ENCODE peak calls at places on chromosomes 6 and 20, in six cellular contexts. Z is aorta, M is astrocyte, O is GM12865, S is NCI-H1436 treated with DMSO at 0.1 percent for 48 hours, J is GDM1. P is an unnamed sample.

GRCh38 chr20:17809714-17810631 is 110.2 kb downstream of the BANF2 start:
- DNase-seq in Z (no peak), M (no peak), O (no peak), S (no peak), J (no peak), P (peak)

GRCh38 chr6:139801571-139802321 is 427.3 kb upstream of the CITED2 start:
- DNase-seq in Z (no peak), M (peak), O (no peak), S (no peak), J (no peak), P (peak)

GRCh38 chr6:151534576-151534975 is 40.8 kb downstream of the CCDC170 start:
- DNase-seq in Z (no peak), M (peak), O (no peak), S (no peak), J (no peak), P (peak)

GRCh38 chr6:13013681-13014550 is 297.3 kb downstream of the PHACTR1 start:
- DNase-seq in Z (peak), M (no peak), O (no peak), S (no peak), J (no peak), P (no peak)

GRCh38 chr6:101879782-101880181 is 486.3 kb downstream of the GRIK2 start:
- DNase-seq in Z (no peak), M (no peak), O (peak), S (no peak), J (no peak), P (no peak)

GRCh38 chr20:50202677-50203076 is 12.0 kb downstream of the CEBPB start:
- DNase-seq in Z (no peak), M (no peak), O (no peak), S (no peak), J (no peak), P (no peak)

GRCh38 chr6:85390775-85391174 is 59.1 kb upstream of the NT5E start:
- DNase-seq in Z (no peak), M (peak), O (no peak), S (no peak), J (no peak), P (peak)

GRCh38 chr20:23349338-23350006 is 1.1 kb upstream of the NXT1 start:
- DNase-seq in Z (no peak), M (no peak), O (no peak), S (no peak), J (no peak), P (no peak)

GRCh38 chr20:46151936-46152335 is 33.8 kb downstream of the CD40 start:
- DNase-seq in Z (peak), M (no peak), O (peak), S (no peak), J (no peak), P (no peak)

GRCh38 chr6:122792796-122793195 is 3.7 kb downstream of the SMPDL3A start:
- DNase-seq in Z (no peak), M (no peak), O (no peak), S (no peak), J (no peak), P (no peak)